ENCODE peak calls at places on chromosomes 4 and X, in ten cellular contexts. One of them, this sample, is unnamed.

GRCh38 chrX:10939384-10939783 is 171.7 kb upstream of the HCCS start:
- DNase-seq in adrenal gland: no peak
- DNase-seq in stimulated activated CD4-positive, alpha-beta T cell treated with anti-CD3 and anti-CD28 coated beads, Interleukin-15, amount 100 ng/mL, for 48 hours: no peak
- DNase-seq in GM20000: no peak
- DNase-seq in activated CD4-positive, alpha-beta T cell treated with anti-CD3 and anti-CD28 coated beads for 36 hours: no peak
- DNase-seq in activated naive CD4-positive, alpha-beta T cell treated with anti-CD3 and anti-CD28 coated beads, Interleukin-2, amount 10 ng/mL, durations not matched to agents 7 days and 5 days: no peak
- DNase-seq in MG63: no peak
- DNase-seq in germinal center: no peak
- DNase-seq in kidney glomerular epithelial cell: peak
- DNase-seq in AG08395: peak
- DNase-seq in this sample: no peak

GRCh38 chrX:8084023-8084422 is 87.0 kb downstream of the VCX2 start:
- DNase-seq in adrenal gland: no peak
- DNase-seq in stimulated activated CD4-positive, alpha-beta T cell treated with anti-CD3 and anti-CD28 coated beads, Interleukin-15, amount 100 ng/mL, for 48 hours: no peak
- DNase-seq in GM20000: no peak
- DNase-seq in activated CD4-positive, alpha-beta T cell treated with anti-CD3 and anti-CD28 coated beads for 36 hours: no peak
- DNase-seq in activated naive CD4-positive, alpha-beta T cell treated with anti-CD3 and anti-CD28 coated beads, Interleukin-2, amount 10 ng/mL, durations not matched to agents 7 days and 5 days: no peak
- DNase-seq in MG63: no peak
- DNase-seq in germinal center: no peak
- DNase-seq in kidney glomerular epithelial cell: peak
- DNase-seq in AG08395: no peak
- DNase-seq in this sample: no peak

GRCh38 chr4:101787917-101788316 is 2.6 kb upstream of the BANK1 start:
- DNase-seq in adrenal gland: no peak
- DNase-seq in stimulated activated CD4-positive, alpha-beta T cell treated with anti-CD3 and anti-CD28 coated beads, Interleukin-15, amount 100 ng/mL, for 48 hours: no peak
- DNase-seq in GM20000: no peak
- DNase-seq in activated CD4-positive, alpha-beta T cell treated with anti-CD3 and anti-CD28 coated beads for 36 hours: no peak
- DNase-seq in activated naive CD4-positive, alpha-beta T cell treated with anti-CD3 and anti-CD28 coated beads, Interleukin-2, amount 10 ng/mL, durations not matched to agents 7 days and 5 days: no peak
- DNase-seq in MG63: no peak
- DNase-seq in germinal center: no peak
- DNase-seq in kidney glomerular epithelial cell: no peak
- DNase-seq in AG08395: no peak
- DNase-seq in this sample: no peak

GRCh38 chr4:41287005-41287404 is 30.3 kb downstream of the UCHL1 start:
- DNase-seq in adrenal gland: no peak
- DNase-seq in stimulated activated CD4-positive, alpha-beta T cell treated with anti-CD3 and anti-CD28 coated beads, Interleukin-15, amount 100 ng/mL, for 48 hours: no peak
- DNase-seq in GM20000: no peak
- DNase-seq in activated CD4-positive, alpha-beta T cell treated with anti-CD3 and anti-CD28 coated beads for 36 hours: no peak
- DNase-seq in activated naive CD4-positive, alpha-beta T cell treated with anti-CD3 and anti-CD28 coated beads, Interleukin-2, amount 10 ng/mL, durations not matched to agents 7 days and 5 days: no peak
- DNase-seq in MG63: no peak
- DNase-seq in germinal center: no peak
- DNase-seq in kidney glomerular epithelial cell: peak
- DNase-seq in AG08395: no peak
- DNase-seq in this sample: no peak

GRCh38 chr4:113637363-113637762 is 124.2 kb downstream of the CAMK2D start:
- DNase-seq in adrenal gland: no peak
- DNase-seq in stimulated activated CD4-positive, alpha-beta T cell treated with anti-CD3 and anti-CD28 coated beads, Interleukin-15, amount 100 ng/mL, for 48 hours: no peak
- DNase-seq in GM20000: no peak
- DNase-seq in activated CD4-positive, alpha-beta T cell treated with anti-CD3 and anti-CD28 coated beads for 36 hours: no peak
- DNase-seq in activated naive CD4-positive, alpha-beta T cell treated with anti-CD3 and anti-CD28 coated beads, Interleukin-2, amount 10 ng/mL, durations not matched to agents 7 days and 5 days: no peak
- DNase-seq in MG63: no peak
- DNase-seq in germinal center: no peak
- DNase-seq in kidney glomerular epithelial cell: no peak
- DNase-seq in AG08395: no peak
- DNase-seq in this sample: no peak

GRCh38 chr4:111323916-111324315 is 701.0 kb upstream of the PITX2 start:
- DNase-seq in adrenal gland: no peak
- DNase-seq in stimulated activated CD4-positive, alpha-beta T cell treated with anti-CD3 and anti-CD28 coated beads, Interleukin-15, amount 100 ng/mL, for 48 hours: no peak
- DNase-seq in GM20000: no peak
- DNase-seq in activated CD4-positive, alpha-beta T cell treated with anti-CD3 and anti-CD28 coated beads for 36 hours: no peak
- DNase-seq in activated naive CD4-positive, alpha-beta T cell treated with anti-CD3 and anti-CD28 coated beads, Interleukin-2, amount 10 ng/mL, durations not matched to agents 7 days and 5 days: no peak
- DNase-seq in MG63: no peak
- DNase-seq in germinal center: no peak
- DNase-seq in kidney glomerular epithelial cell: peak
- DNase-seq in AG08395: peak
- DNase-seq in this sample: no peak

GRCh38 chr4:168531305-168531704 is 34.5 kb downstream of the PALLD start:
- DNase-seq in adrenal gland: no peak
- DNase-seq in stimulated activated CD4-positive, alpha-beta T cell treated with anti-CD3 and anti-CD28 coated beads, Interleukin-15, amount 100 ng/mL, for 48 hours: no peak
- DNase-seq in GM20000: no peak
- DNase-seq in activated CD4-positive, alpha-beta T cell treated with anti-CD3 and anti-CD28 coated beads for 36 hours: no peak
- DNase-seq in activated naive CD4-positive, alpha-beta T cell treated with anti-CD3 and anti-CD28 coated beads, Interleukin-2, amount 10 ng/mL, durations not matched to agents 7 days and 5 days: no peak
- DNase-seq in MG63: no peak
- DNase-seq in germinal center: no peak
- DNase-seq in kidney glomerular epithelial cell: no peak
- DNase-seq in AG08395: no peak
- DNase-seq in this sample: no peak

GRCh38 chr4:82893942-82894341 is 3.0 kb upstream of the SEC31A start:
- DNase-seq in adrenal gland: no peak
- DNase-seq in stimulated activated CD4-positive, alpha-beta T cell treated with anti-CD3 and anti-CD28 coated beads, Interleukin-15, amount 100 ng/mL, for 48 hours: no peak
- DNase-seq in GM20000: no peak
- DNase-seq in activated CD4-positive, alpha-beta T cell treated with anti-CD3 and anti-CD28 coated beads for 36 hours: no peak
- DNase-seq in activated naive CD4-positive, alpha-beta T cell treated with anti-CD3 and anti-CD28 coated beads, Interleukin-2, amount 10 ng/mL, durations not matched to agents 7 days and 5 days: no peak
- DNase-seq in MG63: no peak
- DNase-seq in germinal center: no peak
- DNase-seq in kidney glomerular epithelial cell: no peak
- DNase-seq in AG08395: no peak
- DNase-seq in this sample: no peak

GRCh38 chr4:6087669-6088068 is 69.4 kb upstream of the C4orf50 start:
- DNase-seq in adrenal gland: peak
- DNase-seq in stimulated activated CD4-positive, alpha-beta T cell treated with anti-CD3 and anti-CD28 coated beads, Interleukin-15, amount 100 ng/mL, for 48 hours: no peak
- DNase-seq in GM20000: no peak
- DNase-seq in activated CD4-positive, alpha-beta T cell treated with anti-CD3 and anti-CD28 coated beads for 36 hours: no peak
- DNase-seq in activated naive CD4-positive, alpha-beta T cell treated with anti-CD3 and anti-CD28 coated beads, Interleukin-2, amount 10 ng/mL, durations not matched to agents 7 days and 5 days: no peak
- DNase-seq in MG63: peak
- DNase-seq in germinal center: no peak
- DNase-seq in kidney glomerular epithelial cell: no peak
- DNase-seq in AG08395: no peak
- DNase-seq in this sample: peak

GRCh38 chrX:110578270-110578669 is 217.3 kb downstream of the CHRDL1 start:
- DNase-seq in adrenal gland: no peak
- DNase-seq in stimulated activated CD4-positive, alpha-beta T cell treated with anti-CD3 and anti-CD28 coated beads, Interleukin-15, amount 100 ng/mL, for 48 hours: no peak
- DNase-seq in GM20000: no peak
- DNase-seq in activated CD4-positive, alpha-beta T cell treated with anti-CD3 and anti-CD28 coated beads for 36 hours: no peak
- DNase-seq in activated naive CD4-positive, alpha-beta T cell treated with anti-CD3 and anti-CD28 coated beads, Interleukin-2, amount 10 ng/mL, durations not matched to agents 7 days and 5 days: no peak
- DNase-seq in MG63: no peak
- DNase-seq in germinal center: no peak
- DNase-seq in kidney glomerular epithelial cell: no peak
- DNase-seq in AG08395: no peak
- DNase-seq in this sample: no peak

GRCh38 chr4:112894480-112894879 is 155.0 kb upstream of the ANK2 start:
- DNase-seq in adrenal gland: no peak
- DNase-seq in stimulated activated CD4-positive, alpha-beta T cell treated with anti-CD3 and anti-CD28 coated beads, Interleukin-15, amount 100 ng/mL, for 48 hours: no peak
- DNase-seq in GM20000: no peak
- DNase-seq in activated CD4-positive, alpha-beta T cell treated with anti-CD3 and anti-CD28 coated beads for 36 hours: no peak
- DNase-seq in activated naive CD4-positive, alpha-beta T cell treated with anti-CD3 and anti-CD28 coated beads, Interleukin-2, amount 10 ng/mL, durations not matched to agents 7 days and 5 days: no peak
- DNase-seq in MG63: no peak
- DNase-seq in germinal center: no peak
- DNase-seq in kidney glomerular epithelial cell: no peak
- DNase-seq in AG08395: no peak
- DNase-seq in this sample: no peak

GRCh38 chrX:132474522-132474921 is 14.3 kb downstream of the MBNL3 start:
- DNase-seq in adrenal gland: no peak
- DNase-seq in stimulated activated CD4-positive, alpha-beta T cell treated with anti-CD3 and anti-CD28 coated beads, Interleukin-15, amount 100 ng/mL, for 48 hours: no peak
- DNase-seq in GM20000: no peak
- DNase-seq in activated CD4-positive, alpha-beta T cell treated with anti-CD3 and anti-CD28 coated beads for 36 hours: no peak
- DNase-seq in activated naive CD4-positive, alpha-beta T cell treated with anti-CD3 and anti-CD28 coated beads, Interleukin-2, amount 10 ng/mL, durations not matched to agents 7 days and 5 days: no peak
- DNase-seq in MG63: no peak
- DNase-seq in germinal center: no peak
- DNase-seq in kidney glomerular epithelial cell: no peak
- DNase-seq in AG08395: no peak
- DNase-seq in this sample: no peak

GRCh38 chrX:134460861-134461218 is 875 bp downstream of the HPRT1 start:
- DNase-seq in adrenal gland: no peak
- DNase-seq in stimulated activated CD4-positive, alpha-beta T cell treated with anti-CD3 and anti-CD28 coated beads, Interleukin-15, amount 100 ng/mL, for 48 hours: no peak
- DNase-seq in GM20000: no peak
- DNase-seq in activated CD4-positive, alpha-beta T cell treated with anti-CD3 and anti-CD28 coated beads for 36 hours: no peak
- DNase-seq in activated naive CD4-positive, alpha-beta T cell treated with anti-CD3 and anti-CD28 coated beads, Interleukin-2, amount 10 ng/mL, durations not matched to agents 7 days and 5 days: no peak
- DNase-seq in MG63: no peak
- DNase-seq in germinal center: no peak
- DNase-seq in kidney glomerular epithelial cell: no peak
- DNase-seq in AG08395: no peak
- DNase-seq in this sample: no peak

GRCh38 chr4:38514465-38515146 is 149.4 kb upstream of the KLF3 start:
- DNase-seq in adrenal gland: no peak
- DNase-seq in stimulated activated CD4-positive, alpha-beta T cell treated with anti-CD3 and anti-CD28 coated beads, Interleukin-15, amount 100 ng/mL, for 48 hours: no peak
- DNase-seq in GM20000: no peak
- DNase-seq in activated CD4-positive, alpha-beta T cell treated with anti-CD3 and anti-CD28 coated beads for 36 hours: peak
- DNase-seq in activated naive CD4-positive, alpha-beta T cell treated with anti-CD3 and anti-CD28 coated beads, Interleukin-2, amount 10 ng/mL, durations not matched to agents 7 days and 5 days: peak
- DNase-seq in MG63: no peak
- DNase-seq in germinal center: no peak
- DNase-seq in kidney glomerular epithelial cell: no peak
- DNase-seq in AG08395: no peak
- DNase-seq in this sample: no peak

GRCh38 chrX:129510331-129510730 is 13.0 kb downstream of the SMARCA1 start:
- DNase-seq in adrenal gland: peak
- DNase-seq in stimulated activated CD4-positive, alpha-beta T cell treated with anti-CD3 and anti-CD28 coated beads, Interleukin-15, amount 100 ng/mL, for 48 hours: no peak
- DNase-seq in GM20000: no peak
- DNase-seq in activated CD4-positive, alpha-beta T cell treated with anti-CD3 and anti-CD28 coated beads for 36 hours: no peak
- DNase-seq in activated naive CD4-positive, alpha-beta T cell treated with anti-CD3 and anti-CD28 coated beads, Interleukin-2, amount 10 ng/mL, durations not matched to agents 7 days and 5 days: no peak
- DNase-seq in MG63: no peak
- DNase-seq in germinal center: no peak
- DNase-seq in kidney glomerular epithelial cell: no peak
- DNase-seq in AG08395: no peak
- DNase-seq in this sample: no peak

This sample was measured in activated effector memory CD4-positive, alpha-beta T cell treated with anti-CD3 and anti-CD28 coated beads, Interleukin-2, amount 50 U/mL, for 16 hours.